ENCODE peak calls at places on chromosomes 5 and 9, in nine cellular contexts. B is Panc1, G is breast epithelium, W is stomach, E is K562, H is HL-60, P is spleen, F is HCT116, K is transverse colon. Q is an unnamed sample.

GRCh38 chr9:137150485-137151060 is 11.6 kb downstream of the GRIN1 start:
- DNase-seq in K (peak), P (no peak), B (no peak), W (peak), E (peak), H (no peak), G (no peak), F (peak), Q (peak)

GRCh38 chr5:170211575-170212334 is 21.0 kb upstream of the C5orf58 start:
- DNase-seq in B (no peak), H (no peak), E (no peak), P (no peak), G (no peak), W (no peak), K (no peak), F (no peak), Q (no peak)

GRCh38 chr5:8061140-8061469 is 192.2 kb downstream of the MTRR start:
- DNase-seq in B (no peak), K (no peak), H (no peak), F (no peak), P (no peak), G (no peak), E (no peak), W (no peak), Q (no peak)

GRCh38 chr9:27528886-27529315 is 713 bp downstream of the MOB3B start:
- DNase-seq in W (peak), B (no peak), G (peak), H (no peak), F (no peak), K (peak), E (peak), P (peak), Q (no peak)

GRCh38 chr9:76466299-76466605 is 7.3 kb downstream of the GCNT1 start:
- DNase-seq in G (no peak), W (no peak), F (no peak), B (no peak), K (no peak), H (no peak), P (no peak), E (no peak), Q (no peak)

GRCh38 chr9:130768265-130768664 is 66.8 kb upstream of the ABL1 start:
- DNase-seq in F (no peak), G (no peak), P (no peak), B (no peak), K (peak), H (no peak), W (no peak), E (peak), Q (no peak)

GRCh38 chr9:113579270-113580040 is 115.9 kb downstream of the RGS3 start:
- DNase-seq in P (peak), E (no peak), H (no peak), F (no peak), G (no peak), K (peak), B (no peak), W (peak), Q (no peak)

GRCh38 chr9:120899490-120900037 is 22.6 kb upstream of the PHF19 start:
- DNase-seq in E (no peak), G (no peak), K (no peak), W (no peak), B (no peak), P (no peak), H (no peak), F (no peak), Q (no peak)

GRCh38 chr9:125428060-125428481 is 166.4 kb downstream of the GAPVD1 start:
- DNase-seq in P (no peak), E (peak), G (no peak), W (peak), K (no peak), F (peak), B (peak), H (no peak), Q (no peak)

GRCh38 chr9:127816728-127817127 is 14.0 kb downstream of the FPGS start:
- DNase-seq in E (no peak), H (no peak), K (no peak), B (no peak), G (no peak), P (no peak), F (no peak), W (no peak), Q (no peak)

GRCh38 chr5:96565843-96566242 is 96.3 kb upstream of the CAST start:
- DNase-seq in F (no peak), H (no peak), B (no peak), E (peak), W (no peak), P (no peak), K (no peak), G (no peak), Q (no peak)

GRCh38 chr9:34272146-34272545 is 56.9 kb downstream of the KIF24 start:
- DNase-seq in G (no peak), F (no peak), W (no peak), H (no peak), B (no peak), E (no peak), K (no peak), P (no peak), Q (no peak)

GRCh38 chr5:73451218-73452130 is 2.9 kb upstream of the FOXD1 start:
- DNase-seq in W (peak), H (no peak), P (peak), G (peak), K (peak), E (peak), B (no peak), F (no peak), Q (no peak)

GRCh38 chr5:68505917-68506860 is 290.6 kb downstream of the PIK3R1 start:
- DNase-seq in G (no peak), E (peak), W (no peak), F (peak), P (no peak), K (no peak), B (no peak), H (no peak), Q (peak)

GRCh38 chr9:114621975-114622609 is 11.0 kb downstream of the TMEM268 start:
- DNase-seq in F (no peak), W (no peak), G (no peak), P (no peak), H (no peak), E (no peak), K (no peak), B (no peak), Q (no peak)

GRCh38 chr5:43482490-43483064 is 1.1 kb downstream of the TMEM267 start:
- DNase-seq in K (no peak), P (no peak), E (peak), H (no peak), F (no peak), G (no peak), W (no peak), B (no peak), Q (peak)

GRCh38 chr5:35754481-35754880 is 102.2 kb upstream of the IL7R start:
- DNase-seq in W (no peak), P (no peak), G (no peak), K (no peak), B (no peak), F (no peak), E (no peak), H (no peak), Q (no peak)
- TF ChIP-seq POLR2AphosphoS5 in W (no peak), P (no peak), G (no peak), K (no peak), B (no peak), F (no peak), E (no peak), H (no peak), Q (no peak)

GRCh38 chr5:58887721-58888409 is 305.0 kb downstream of the RAB3C start:
- DNase-seq in G (no peak), K (no peak), B (no peak), W (no peak), F (no peak), P (no peak), H (no peak), E (no peak), Q (no peak)
- TF ChIP-seq POLR2AphosphoS5 in G (peak), K (no peak), B (no peak), W (no peak), F (no peak), P (no peak), H (no peak), E (no peak), Q (no peak)

DNA sequence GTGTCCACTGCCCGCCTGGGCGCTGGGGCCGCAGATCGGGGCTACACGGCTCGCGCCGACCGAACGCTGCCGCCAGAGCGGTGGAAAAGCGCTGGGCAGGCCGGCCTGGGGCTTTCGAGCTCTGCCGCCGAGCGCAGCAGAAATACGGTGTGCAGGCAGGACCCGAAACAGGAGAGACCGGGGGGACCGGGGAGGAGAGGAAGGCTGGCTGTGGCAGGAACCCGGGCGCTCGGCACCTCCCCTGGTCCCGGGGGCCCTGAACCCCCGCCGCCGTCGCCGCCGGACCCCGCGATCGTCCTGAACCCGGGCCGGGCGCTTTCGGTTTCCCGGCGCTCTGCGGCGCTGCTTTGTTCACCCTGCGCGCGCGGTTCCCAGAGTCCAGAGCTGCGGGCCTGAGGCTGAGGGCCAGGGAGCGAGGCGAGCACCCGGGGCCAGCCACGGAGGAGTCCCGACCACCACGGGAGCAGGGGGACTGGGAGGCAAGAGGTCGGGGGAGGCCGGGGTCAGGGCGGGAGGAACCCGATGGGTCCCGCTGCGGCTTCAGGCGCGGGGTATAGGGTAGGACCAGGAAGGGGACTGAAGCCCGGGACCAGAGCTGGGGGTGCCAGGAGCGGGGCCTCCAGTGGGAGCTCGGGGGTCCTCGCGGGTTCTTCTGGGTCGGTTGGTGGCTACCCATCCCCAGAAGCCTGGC is 12.0 kb downstream of the IRX2 start:
- DNase-seq in H (no peak), W (peak), P (peak), E (no peak), G (no peak), K (no peak), B (no peak), F (no peak), Q (no peak)
- TF ChIP-seq POLR2AphosphoS5 in H (no peak), W (no peak), P (no peak), E (no peak), G (no peak), K (no peak), B (no peak), F (no peak), Q (no peak)

GRCh38 chr5:157265714-157266285 is at the start of gene CYFIP2:
- DNase-seq in F (no peak), G (no peak), E (peak), B (no peak), P (peak), K (peak), H (no peak), W (peak), Q (no peak)
- TF ChIP-seq POLR2AphosphoS5 in F (peak), G (no peak), E (no peak), B (no peak), P (peak), K (peak), H (peak), W (no peak), Q (peak)

GRCh38 chr5:134539732-134540131 is 14.3 kb downstream of the JADE2 start:
- DNase-seq in G (no peak), P (no peak), B (no peak), E (no peak), H (no peak), K (no peak), W (no peak), F (no peak), Q (no peak)
- TF ChIP-seq POLR2AphosphoS5 in G (no peak), P (no peak), B (no peak), E (no peak), H (no peak), K (no peak), W (no peak), F (no peak), Q (no peak)